ENCODE peak calls at places on chromosomes 13 and 19, in seven cellular contexts. V is GM13977, N is foreskin fibroblast, Z is ovary, C is GM13976, O is AG04449, L is astrocyte of the spinal cord. K is an unnamed sample.

GRCh38 chr19:37725181-37725580 is 5.6 kb upstream of the ZNF607 start:
- DNase-seq in O (no peak), L (no peak), Z (no peak), N (no peak), V (no peak), C (no peak), K (no peak)

GRCh38 chr19:45507864-45508680 is 793 bp downstream of the VASP start:
- DNase-seq in Z (peak), C (no peak), L (no peak), O (no peak), N (peak), V (no peak), K (peak)

GRCh38 chr13:62171697-62172096 is 756.0 kb upstream of the PCDH20 start:
- DNase-seq in L (no peak), C (no peak), V (no peak), N (no peak), Z (no peak), O (no peak), K (no peak)

GRCh38 chr19:12513531-12514061 is 29.0 kb upstream of the ZNF709 start:
- DNase-seq in V (no peak), C (no peak), L (no peak), Z (peak), O (no peak), N (peak), K (no peak)

GRCh38 chr13:18951412-18951811 is 230.2 kb downstream of the TUBA3C start:
- DNase-seq in V (peak), Z (no peak), L (no peak), C (peak), N (no peak), O (no peak), K (no peak)

GRCh38 chr13:46914341-46914740 is 17.5 kb upstream of the HTR2A start:
- DNase-seq in C (no peak), L (no peak), O (no peak), Z (no peak), V (no peak), N (no peak), K (no peak)

GRCh38 chr13:83929147-83929546 is 46.9 kb upstream of the SLITRK1 start:
- DNase-seq in N (no peak), O (no peak), V (no peak), C (no peak), L (no peak), Z (no peak), K (no peak)

GRCh38 chr13:31860002-31860401 is 120.7 kb downstream of the RXFP2 start:
- DNase-seq in N (no peak), O (no peak), C (no peak), V (no peak), L (no peak), Z (no peak), K (no peak)

GRCh38 chr13:84607614-84608013 is 725.3 kb upstream of the SLITRK1 start:
- DNase-seq in N (peak), L (peak), O (peak), V (no peak), C (no peak), Z (no peak), K (no peak)

GRCh38 chr13:46124967-46125933 is 20.4 kb upstream of the CPB2 start:
- DNase-seq in O (no peak), Z (no peak), L (no peak), N (no peak), V (no peak), C (no peak), K (no peak)

GRCh38 chr13:39968646-39969475 is 313.4 kb downstream of the COG6 start:
- DNase-seq in L (no peak), V (no peak), O (no peak), N (no peak), Z (no peak), C (no peak), K (no peak)

GRCh38 chr13:112457485-112457884 is 81.3 kb downstream of the SPACA7 start:
- DNase-seq in N (no peak), C (no peak), L (no peak), V (no peak), O (no peak), Z (no peak), K (no peak)

GRCh38 chr19:19466201-19466600 is 49.1 kb downstream of the TSSK6 start:
- DNase-seq in N (no peak), L (no peak), V (no peak), Z (no peak), C (no peak), O (no peak), K (no peak)

GRCh38 chr13:112674412-112675383 is 15.1 kb upstream of the ATP11A start:
- DNase-seq in Z (no peak), L (no peak), C (no peak), V (no peak), N (peak), O (no peak), K (no peak)

GRCh38 chr13:29458419-29458818 is 137.1 kb downstream of the SLC7A1 start:
- DNase-seq in O (no peak), V (no peak), C (no peak), N (no peak), Z (no peak), L (no peak), K (no peak)

GRCh38 chr13:32025730-32026129 is 5.8 kb upstream of the FRY start:
- DNase-seq in O (no peak), Z (no peak), N (no peak), C (no peak), V (no peak), L (no peak), K (no peak)

GRCh38 chr13:113656831-113657671 is 947 bp downstream of the ATP4B start:
- DNase-seq in V (no peak), Z (no peak), L (no peak), C (no peak), O (no peak), N (no peak), K (no peak)

GRCh38 chr13:99033814-99034213 is 56.0 kb upstream of the DOCK9 start:
- DNase-seq in Z (no peak), C (no peak), V (no peak), O (no peak), L (peak), N (peak), K (no peak)

GRCh38 chr19:13847033-13847899 is 29.7 kb upstream of the NANOS3 start:
- DNase-seq in L (peak), C (peak), V (peak), Z (peak), N (peak), O (no peak), K (peak)

GRCh38 chr13:45162194-45162593 is 38.7 kb downstream of the KCTD4 start:
- DNase-seq in O (no peak), Z (no peak), V (no peak), C (no peak), N (peak), L (peak), K (no peak)

GRCh38 chr13:42906257-42906656 is 85.8 kb downstream of the EPSTI1 start:
- DNase-seq in N (no peak), C (no peak), Z (no peak), L (no peak), V (no peak), O (no peak), K (no peak)

DNA sequence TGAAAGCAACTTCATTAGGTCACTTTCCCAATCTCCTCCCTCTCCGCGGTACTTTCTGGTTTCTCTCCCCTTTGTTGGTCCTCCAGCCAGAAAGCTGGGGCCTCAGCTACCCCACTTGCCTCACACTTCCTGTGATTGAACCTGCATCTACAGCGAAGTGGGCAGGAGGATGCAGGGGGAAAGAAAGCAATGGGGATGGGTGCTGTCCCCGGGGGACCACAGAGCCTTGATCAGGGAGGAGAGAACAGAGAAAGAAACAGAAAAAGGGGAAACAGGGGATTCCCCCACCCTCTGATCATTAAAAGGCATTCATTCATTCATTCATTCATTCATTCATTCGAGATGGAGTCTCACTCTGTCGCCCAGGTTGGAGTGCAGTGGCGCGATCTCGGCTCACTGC is 74.2 kb downstream of the TRPM4 start:
- DNase-seq in L (no peak), N (no peak), V (peak), C (peak), O (no peak), Z (no peak), K (peak)
- TF ChIP-seq CTCF in L (no peak), N (no peak), V (no peak), C (no peak), O (no peak), Z (no peak), K (no peak)

GRCh38 chr19:23855676-23856075 is 59.0 kb upstream of the ZNF726 start:
- DNase-seq in Z (no peak), L (no peak), C (no peak), V (no peak), N (no peak), O (no peak), K (no peak)
- TF ChIP-seq CTCF in Z (no peak), L (no peak), C (no peak), V (no peak), N (no peak), O (no peak), K (no peak)

GRCh38 chr13:66714795-66715194 is 515.3 kb downstream of the PCDH9 start:
- DNase-seq in L (no peak), O (no peak), N (no peak), V (no peak), C (no peak), Z (no peak), K (no peak)
- TF ChIP-seq CTCF in L (peak), O (no peak), N (no peak), V (no peak), C (no peak), Z (no peak), K (no peak)

DNA sequence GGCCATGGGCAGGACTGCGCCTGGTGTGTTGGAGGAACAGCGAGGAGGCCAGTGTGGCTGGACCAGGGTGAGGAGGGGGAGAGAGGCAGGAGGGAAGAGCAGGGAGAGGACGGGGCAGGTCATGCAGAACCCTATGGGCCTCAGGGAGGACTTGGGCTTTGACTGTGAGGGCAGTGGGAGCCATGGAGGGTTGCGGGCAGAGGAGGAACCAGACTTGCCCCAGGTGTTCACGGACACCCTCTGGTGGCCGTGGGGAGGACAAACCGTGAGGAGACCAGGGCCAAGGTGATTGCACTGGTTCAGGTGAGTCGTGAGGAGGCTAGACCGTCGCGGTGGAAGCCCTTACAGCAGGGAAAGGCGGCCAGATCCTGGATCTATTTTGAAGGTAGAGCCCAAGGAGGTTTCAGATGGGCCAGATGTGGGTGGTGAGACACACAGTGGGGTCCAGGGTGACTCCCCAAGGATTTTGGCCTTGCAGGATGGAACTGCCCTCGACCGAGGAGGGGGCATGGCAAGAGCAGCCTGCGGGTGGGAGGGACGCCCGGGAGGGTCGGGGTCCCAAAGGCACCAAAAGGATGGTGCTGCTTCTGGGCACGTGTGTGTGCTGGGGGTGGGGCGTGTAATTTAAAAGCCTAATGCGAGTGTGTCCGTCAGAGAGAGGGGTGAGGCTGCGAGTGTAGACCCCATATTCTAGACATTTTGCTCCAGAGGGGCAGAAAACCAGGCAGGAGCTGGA is 2.7 kb upstream of the REXO1 start:
- DNase-seq in V (no peak), C (no peak), L (no peak), N (no peak), Z (no peak), O (no peak), K (no peak)
- TF ChIP-seq CTCF in V (peak), C (peak), L (no peak), N (peak), Z (no peak), O (peak), K (no peak)

DNA sequence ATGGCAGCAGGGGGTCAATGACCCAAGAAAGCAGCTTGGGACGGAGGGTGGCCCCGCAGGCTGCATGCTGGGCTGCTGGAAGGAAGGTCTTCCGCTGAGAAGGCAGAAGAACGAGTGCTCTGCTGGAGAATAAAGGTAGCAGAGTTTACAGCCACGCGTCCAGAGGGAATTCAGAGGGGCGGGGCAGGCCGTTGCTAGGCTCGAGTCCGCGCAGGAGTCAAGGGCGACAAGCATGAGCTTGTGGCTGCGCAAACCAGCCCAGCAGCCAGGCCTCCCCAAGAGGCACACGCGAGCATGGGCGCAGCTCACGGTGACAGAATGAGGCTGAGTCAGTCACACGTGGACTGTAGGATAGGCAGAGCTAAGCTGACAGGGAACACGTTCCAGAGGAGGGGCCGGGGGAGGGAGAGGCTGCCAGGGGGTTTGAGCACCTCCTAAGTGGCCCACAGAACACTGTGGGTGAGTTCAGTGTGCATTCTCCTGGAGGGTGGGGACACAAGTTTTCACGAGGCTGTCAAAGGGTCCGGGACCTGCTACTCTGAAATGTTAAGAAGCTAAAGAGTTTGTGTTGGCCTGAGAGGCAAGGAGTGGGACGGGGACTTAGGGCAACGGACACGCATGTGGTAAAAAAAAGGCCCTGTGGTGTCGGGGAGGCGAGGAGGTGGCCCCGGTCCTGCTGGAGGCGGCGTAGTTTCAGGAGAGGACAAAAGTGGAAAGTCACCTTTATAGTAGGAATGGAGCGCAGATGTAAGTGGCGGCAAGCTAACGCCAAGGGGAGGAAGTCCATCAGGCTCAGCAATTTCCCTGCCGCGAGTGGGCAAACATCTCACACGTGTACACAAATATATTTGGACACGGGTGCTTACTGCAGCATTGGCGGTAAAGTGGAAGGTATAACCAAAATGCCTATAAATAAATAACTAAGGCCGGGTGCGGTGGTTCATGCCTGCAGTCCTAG is 17.7 kb downstream of the RFX2 start:
- DNase-seq in C (no peak), N (peak), Z (peak), L (peak), V (no peak), O (no peak), K (no peak)
- TF ChIP-seq CTCF in C (no peak), N (no peak), Z (no peak), L (no peak), V (no peak), O (no peak), K (no peak)

GRCh38 chr19:3850320-3850972 is 18.4 kb downstream of the ZFR2 start:
- DNase-seq in L (no peak), O (no peak), N (no peak), V (no peak), C (no peak), Z (no peak), K (no peak)

GRCh38 chr19:3852177-3852511 is 16.7 kb downstream of the ZFR2 start:
- DNase-seq in V (no peak), O (no peak), N (no peak), Z (no peak), L (no peak), C (no peak), K (no peak)

GRCh38 chr19:3855321-3855720 is 13.5 kb downstream of the ZFR2 start:
- DNase-seq in Z (no peak), N (no peak), O (no peak), L (no peak), V (no peak), C (no peak), K (peak)

GRCh38 chr19:3851254-3852176 is 17.3 kb downstream of the ZFR2 start:
- DNase-seq in L (peak), C (no peak), Z (no peak), O (no peak), N (peak), V (no peak), K (no peak)

GRCh38 chr19:3852614-3853254 is 16.1 kb downstream of the ZFR2 start:
- DNase-seq in O (peak), V (no peak), Z (no peak), N (peak), C (no peak), L (peak), K (peak)
- TF ChIP-seq CTCF in O (peak), V (peak), Z (no peak), N (no peak), C (peak), L (peak), K (no peak)

DNA sequence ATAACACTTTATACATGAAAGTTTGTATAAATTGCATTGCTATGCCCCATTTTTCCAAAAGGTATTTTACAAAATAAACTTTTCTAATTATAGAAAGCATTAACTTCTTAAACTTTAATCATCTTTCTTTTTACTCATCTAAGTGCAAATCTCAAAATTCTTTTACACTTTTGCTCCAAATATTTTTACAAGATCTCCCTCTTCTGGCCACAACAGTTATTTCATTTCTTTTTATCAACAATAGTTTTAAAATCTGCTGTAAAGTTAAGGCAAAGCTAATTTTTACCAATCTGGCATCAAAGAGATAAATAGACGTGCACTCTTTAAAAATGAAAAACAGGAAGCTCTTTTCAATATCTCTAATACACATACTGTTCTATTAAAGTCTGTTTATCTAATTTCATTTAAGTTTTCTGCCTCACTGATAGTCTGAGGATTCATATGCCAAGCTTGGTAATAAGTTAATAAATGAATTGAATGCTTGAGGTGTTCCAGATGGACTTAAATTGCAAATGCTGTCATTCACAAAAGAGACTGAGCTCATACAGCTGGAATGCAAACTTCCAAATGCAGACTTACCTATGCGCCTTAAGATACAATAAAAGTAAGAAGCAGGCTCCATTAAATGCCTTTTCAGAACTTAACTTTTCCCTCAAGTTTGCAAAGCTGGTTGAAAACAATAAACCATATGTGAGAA is 583.0 kb upstream of the ATXN8OS start:
- DNase-seq in N (no peak), O (no peak), Z (no peak), C (no peak), L (peak), V (no peak), K (no peak)
- TF ChIP-seq CTCF in N (no peak), O (no peak), Z (no peak), C (peak), L (peak), V (peak), K (no peak)

K was measured in activated CD8-positive, alpha-beta T cell treated with anti-CD3 and anti-CD28 coated beads for 36 hours.